ENCODE peak calls at places on chromosome 21, in six cellular contexts. One of them, this sample, is unnamed.

GRCh38 chr21:18608226-18608625 is 204.6 kb upstream of the TMPRSS15 start:
- DNase-seq in lower lobe of right lung: no peak
- DNase-seq in PC-9: no peak
- DNase-seq in brain microvascular endothelial cell: no peak
- DNase-seq in suprapubic skin: no peak
- DNase-seq in pancreas: no peak
- DNase-seq in this sample: no peak

GRCh38 chr21:25457411-25457810 is 149.9 kb downstream of the MRPL39 start:
- DNase-seq in lower lobe of right lung: no peak
- DNase-seq in PC-9: no peak
- DNase-seq in brain microvascular endothelial cell: peak; percentile 39
- DNase-seq in suprapubic skin: no peak
- DNase-seq in pancreas: no peak
- DNase-seq in this sample: peak; percentile 66

GRCh38 chr21:14862794-14863720 is 201.7 kb downstream of the NRIP1 start:
- DNase-seq in lower lobe of right lung: no peak
- DNase-seq in PC-9: no peak
- DNase-seq in brain microvascular endothelial cell: no peak
- DNase-seq in suprapubic skin: no peak
- DNase-seq in pancreas: no peak
- DNase-seq in this sample: no peak

GRCh38 chr21:33246963-33247362 is 17.2 kb downstream of the IFNAR2 start:
- DNase-seq in lower lobe of right lung: no peak
- DNase-seq in PC-9: no peak
- DNase-seq in brain microvascular endothelial cell: no peak
- DNase-seq in suprapubic skin: no peak
- DNase-seq in pancreas: no peak
- DNase-seq in this sample: no peak

GRCh38 chr21:25405991-25406390 is 201.3 kb downstream of the MRPL39 start:
- DNase-seq in lower lobe of right lung: no peak
- DNase-seq in PC-9: no peak
- DNase-seq in brain microvascular endothelial cell: no peak
- DNase-seq in suprapubic skin: no peak
- DNase-seq in pancreas: no peak
- DNase-seq in this sample: no peak

GRCh38 chr21:41230530-41230929 is 62.6 kb downstream of the BACE2 start:
- DNase-seq in lower lobe of right lung: no peak
- DNase-seq in PC-9: no peak
- DNase-seq in brain microvascular endothelial cell: no peak
- DNase-seq in suprapubic skin: no peak
- DNase-seq in pancreas: no peak
- DNase-seq in this sample: no peak

GRCh38 chr21:14630556-14631069 is 84.5 kb upstream of the SAMSN1 start:
- DNase-seq in lower lobe of right lung: no peak
- DNase-seq in PC-9: no peak
- DNase-seq in brain microvascular endothelial cell: no peak
- DNase-seq in suprapubic skin: no peak
- DNase-seq in pancreas: no peak
- DNase-seq in this sample: no peak

GRCh38 chr21:39715804-39716397 is 29.1 kb upstream of the IGSF5 start:
- DNase-seq in lower lobe of right lung: no peak
- DNase-seq in PC-9: no peak
- DNase-seq in brain microvascular endothelial cell: peak; percentile 45
- DNase-seq in suprapubic skin: no peak
- DNase-seq in pancreas: peak; percentile 45
- DNase-seq in this sample: peak; percentile 16

GRCh38 chr21:29604096-29604495 is 305.4 kb downstream of the BACH1 start:
- DNase-seq in lower lobe of right lung: no peak
- DNase-seq in PC-9: no peak
- DNase-seq in brain microvascular endothelial cell: no peak
- DNase-seq in suprapubic skin: no peak
- DNase-seq in pancreas: no peak
- DNase-seq in this sample: no peak

DNA sequence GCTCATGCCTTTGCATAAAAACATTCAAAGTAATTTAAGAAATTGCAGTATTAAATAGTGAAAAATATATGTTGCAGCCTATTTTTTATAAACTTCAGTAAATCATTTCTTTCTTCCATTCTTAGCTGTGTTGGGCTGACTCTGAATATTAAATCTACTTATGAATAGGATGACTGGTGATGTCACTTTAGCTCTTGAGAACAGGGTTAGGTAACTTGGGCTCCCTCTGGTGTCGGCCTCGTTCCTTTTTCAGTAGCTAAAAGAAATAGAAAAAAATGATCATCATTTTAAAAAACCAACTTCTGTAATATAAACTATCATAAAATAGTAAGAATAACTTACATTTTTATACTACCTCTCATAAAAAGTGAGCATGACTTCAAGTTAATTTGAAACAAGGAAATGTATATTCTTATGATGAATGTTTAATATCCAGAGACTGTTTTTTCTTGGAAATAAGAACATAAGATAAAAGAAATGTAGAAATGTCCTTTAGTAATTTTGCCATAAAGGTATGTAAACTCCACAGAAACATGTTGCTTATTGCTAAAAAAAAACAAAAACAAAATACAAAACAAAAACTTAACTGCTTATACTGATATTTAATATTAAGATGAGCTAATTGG is 26.8 kb upstream of the NCAM2 start:
- DNase-seq in lower lobe of right lung: no peak
- DNase-seq in PC-9: no peak
- DNase-seq in brain microvascular endothelial cell: peak; percentile 57
- DNase-seq in suprapubic skin: no peak
- DNase-seq in pancreas: no peak
- DNase-seq in this sample: no peak
- TF ChIP-seq CTCF in lower lobe of right lung: peak; percentile 30
- TF ChIP-seq CTCF in PC-9: peak; percentile 53
- TF ChIP-seq CTCF in brain microvascular endothelial cell: peak; percentile 75
- TF ChIP-seq CTCF in suprapubic skin: no peak
- TF ChIP-seq CTCF in pancreas: no peak
- TF ChIP-seq CTCF in this sample: peak; percentile 10

GRCh38 chr21:22438428-22439086 is 1440.3 kb downstream of the NCAM2 start:
- DNase-seq in lower lobe of right lung: no peak
- DNase-seq in PC-9: no peak
- DNase-seq in brain microvascular endothelial cell: no peak
- DNase-seq in suprapubic skin: no peak
- DNase-seq in pancreas: no peak
- DNase-seq in this sample: no peak
- H3K4me3 ChIP-seq in lower lobe of right lung: no peak overlapping the region
- H3K4me3 ChIP-seq in PC-9: no peak overlapping the region
- H3K4me3 ChIP-seq in brain microvascular endothelial cell: no peak overlapping the region
- H3K4me3 ChIP-seq in suprapubic skin: no peak overlapping the region
- H3K4me3 ChIP-seq in pancreas: no peak overlapping the region
- H3K4me3 ChIP-seq in this sample: no peak overlapping the region

GRCh38 chr21:44875341-44875740 is 1.9 kb upstream of the PTTG1IP start:
- DNase-seq in lower lobe of right lung: no peak
- DNase-seq in PC-9: peak; percentile 51
- DNase-seq in brain microvascular endothelial cell: no peak
- DNase-seq in suprapubic skin: no peak
- DNase-seq in pancreas: no peak
- DNase-seq in this sample: peak; percentile 73

GRCh38 chr21:44874240-44874496 is 678 bp upstream of the PTTG1IP start:
- DNase-seq in lower lobe of right lung: no peak
- DNase-seq in PC-9: no peak
- DNase-seq in brain microvascular endothelial cell: no peak
- DNase-seq in suprapubic skin: no peak
- DNase-seq in pancreas: no peak
- DNase-seq in this sample: no peak

GRCh38 chr21:44874497-44875331 is 1.2 kb upstream of the PTTG1IP start:
- DNase-seq in lower lobe of right lung: peak; percentile 85
- DNase-seq in PC-9: peak; percentile 51
- DNase-seq in brain microvascular endothelial cell: no peak
- DNase-seq in suprapubic skin: no peak
- DNase-seq in pancreas: peak; percentile 70
- DNase-seq in this sample: peak; percentile 37

GRCh38 chr21:44878053-44878982 is 4.8 kb upstream of the PTTG1IP start:
- DNase-seq in lower lobe of right lung: no peak
- DNase-seq in PC-9: peak; percentile 53
- DNase-seq in brain microvascular endothelial cell: no peak
- DNase-seq in suprapubic skin: no peak
- DNase-seq in pancreas: no peak
- DNase-seq in this sample: no peak

GRCh38 chr21:44876849-44877575 is 3.5 kb upstream of the PTTG1IP start:
- DNase-seq in lower lobe of right lung: no peak
- DNase-seq in PC-9: no peak
- DNase-seq in brain microvascular endothelial cell: no peak
- DNase-seq in suprapubic skin: no peak
- DNase-seq in pancreas: no peak
- DNase-seq in this sample: no peak
- H3K27ac ChIP-seq in lower lobe of right lung: peak overlapping the region; percentile 5
- H3K27ac ChIP-seq in PC-9: no peak overlapping the region
- H3K27ac ChIP-seq in brain microvascular endothelial cell: no peak overlapping the region
- H3K27ac ChIP-seq in suprapubic skin: no peak overlapping the region
- H3K27ac ChIP-seq in pancreas: no peak overlapping the region
- H3K27ac ChIP-seq in this sample: no peak overlapping the region

DNA sequence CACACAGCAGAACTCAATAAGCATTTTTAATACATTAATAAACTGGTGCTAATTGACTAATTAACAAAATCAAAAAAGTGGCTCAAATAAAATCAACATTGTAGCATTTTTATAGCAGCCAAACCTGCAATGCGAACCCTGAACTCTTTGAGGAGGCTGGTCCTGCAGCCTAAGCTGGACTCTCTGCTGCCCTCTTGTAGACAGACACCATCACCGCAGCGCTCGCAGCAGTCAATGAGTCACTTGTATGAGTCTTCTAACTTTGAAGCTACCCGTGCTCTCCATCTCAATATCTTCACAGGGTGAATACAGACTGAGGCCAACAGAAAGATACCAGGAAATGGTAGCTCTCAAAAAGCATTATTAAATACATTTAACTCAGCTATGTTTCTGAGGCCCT is 9.7 kb upstream of the KRTAP7-1 start:
- DNase-seq in lower lobe of right lung: no peak
- DNase-seq in PC-9: peak; percentile 38
- DNase-seq in brain microvascular endothelial cell: peak; percentile 4
- DNase-seq in suprapubic skin: no peak
- DNase-seq in pancreas: peak; percentile 13
- DNase-seq in this sample: peak; percentile 46
- TF ChIP-seq CTCF in lower lobe of right lung: no peak
- TF ChIP-seq CTCF in PC-9: peak; percentile 58
- TF ChIP-seq CTCF in brain microvascular endothelial cell: peak; percentile 45
- TF ChIP-seq CTCF in suprapubic skin: no peak
- TF ChIP-seq CTCF in pancreas: peak; percentile 27
- TF ChIP-seq CTCF in this sample: peak; percentile 48

GRCh38 chr21:43842742-43843141 is 22.3 kb upstream of the AGPAT3 start:
- DNase-seq in lower lobe of right lung: no peak
- DNase-seq in PC-9: no peak
- DNase-seq in brain microvascular endothelial cell: no peak
- DNase-seq in suprapubic skin: no peak
- DNase-seq in pancreas: no peak
- DNase-seq in this sample: no peak
- H3K4me3 ChIP-seq in lower lobe of right lung: no peak overlapping the region
- H3K4me3 ChIP-seq in PC-9: no peak overlapping the region
- H3K4me3 ChIP-seq in brain microvascular endothelial cell: no peak overlapping the region
- H3K4me3 ChIP-seq in suprapubic skin: no peak overlapping the region
- H3K4me3 ChIP-seq in pancreas: no peak overlapping the region
- H3K4me3 ChIP-seq in this sample: no peak overlapping the region

DNA sequence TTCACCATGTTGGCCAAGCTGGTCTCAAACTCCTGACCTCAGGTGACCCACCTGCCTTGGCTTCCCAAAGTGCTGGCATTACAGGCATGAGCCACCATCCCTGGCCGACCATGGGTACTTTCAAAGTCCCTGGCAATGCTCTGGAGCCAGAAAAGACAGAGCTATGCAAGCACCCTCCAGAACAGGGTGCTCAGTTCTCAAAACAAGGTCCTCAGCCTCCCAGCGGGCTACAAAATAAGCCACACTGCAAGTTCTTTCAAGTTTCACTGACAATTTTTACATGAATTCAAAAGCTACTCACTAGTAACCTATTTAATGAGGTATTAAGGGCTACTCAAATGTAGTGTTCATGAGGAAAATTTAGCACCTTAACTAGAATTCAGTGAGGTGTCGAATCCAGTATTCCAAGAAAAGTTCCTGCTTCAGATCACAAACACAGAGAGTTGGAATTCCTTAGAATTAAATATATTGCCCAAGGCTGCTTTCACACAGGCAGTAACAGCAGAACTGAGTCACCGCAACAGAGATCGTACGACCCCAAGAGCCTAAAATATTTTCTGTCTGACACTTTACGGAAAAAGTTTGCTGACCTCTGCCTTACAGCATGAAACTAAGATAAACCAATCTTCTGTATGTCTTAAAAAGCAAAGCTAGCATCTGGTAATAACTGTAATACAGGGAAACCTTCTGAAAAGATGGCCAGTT is 60.7 kb downstream of the HSF2BP start:
- DNase-seq in lower lobe of right lung: no peak
- DNase-seq in PC-9: peak; percentile 77
- DNase-seq in brain microvascular endothelial cell: peak; percentile 77
- DNase-seq in suprapubic skin: no peak
- DNase-seq in pancreas: no peak
- DNase-seq in this sample: no peak
- H3K27ac ChIP-seq in lower lobe of right lung: no peak overlapping the region
- H3K27ac ChIP-seq in PC-9: peak overlapping the region; percentile 82
- H3K27ac ChIP-seq in brain microvascular endothelial cell: peak overlapping the region; percentile 97
- H3K27ac ChIP-seq in suprapubic skin: no peak overlapping the region
- H3K27ac ChIP-seq in pancreas: no peak overlapping the region
- H3K27ac ChIP-seq in this sample: peak overlapping the region; percentile 48

GRCh38 chr21:45137612-45137937 is 63.2 kb downstream of the ADARB1 start:
- DNase-seq in lower lobe of right lung: no peak
- DNase-seq in PC-9: no peak
- DNase-seq in brain microvascular endothelial cell: no peak
- DNase-seq in suprapubic skin: no peak
- DNase-seq in pancreas: no peak
- DNase-seq in this sample: no peak

GRCh38 chr21:45139473-45139872 is 65.1 kb downstream of the ADARB1 start:
- DNase-seq in lower lobe of right lung: no peak
- DNase-seq in PC-9: no peak
- DNase-seq in brain microvascular endothelial cell: no peak
- DNase-seq in suprapubic skin: no peak
- DNase-seq in pancreas: no peak
- DNase-seq in this sample: no peak

GRCh38 chr21:45136927-45137611 is 62.7 kb downstream of the ADARB1 start:
- DNase-seq in lower lobe of right lung: peak; percentile 83
- DNase-seq in PC-9: peak; percentile 51
- DNase-seq in brain microvascular endothelial cell: peak; percentile 87
- DNase-seq in suprapubic skin: peak; percentile 89
- DNase-seq in pancreas: peak; percentile 56
- DNase-seq in this sample: peak; percentile 69

GRCh38 chr21:45136500-45136899 is 62.1 kb downstream of the ADARB1 start:
- DNase-seq in lower lobe of right lung: no peak
- DNase-seq in PC-9: no peak
- DNase-seq in brain microvascular endothelial cell: no peak
- DNase-seq in suprapubic skin: no peak
- DNase-seq in pancreas: no peak
- DNase-seq in this sample: no peak

GRCh38 chr21:45138199-45139002 is 64.0 kb downstream of the ADARB1 start:
- DNase-seq in lower lobe of right lung: peak; percentile 83
- DNase-seq in PC-9: no peak
- DNase-seq in brain microvascular endothelial cell: peak; percentile 55
- DNase-seq in suprapubic skin: peak; percentile 91
- DNase-seq in pancreas: peak; percentile 22
- DNase-seq in this sample: no peak
- TF ChIP-seq CTCF in lower lobe of right lung: peak; percentile 75
- TF ChIP-seq CTCF in PC-9: peak; percentile 69
- TF ChIP-seq CTCF in brain microvascular endothelial cell: peak; percentile 84
- TF ChIP-seq CTCF in suprapubic skin: peak; percentile 41
- TF ChIP-seq CTCF in pancreas: peak; percentile 60
- TF ChIP-seq CTCF in this sample: peak; percentile 81